ENCODE peak calls at places on chromosome 10, in five cellular contexts. R, U, D, M and X are unnamed samples.

GRCh38 chr10:78931333-78932083 is 137.3 kb upstream of the ZMIZ1 start:
- DNase-seq in M (peak; percentile 25), U (no peak), R (no peak), D (no peak), X (peak; percentile 59)

GRCh38 chr10:20215547-20216152 is 399.4 kb downstream of the PLXDC2 start:
- DNase-seq in M (no peak), R (no peak), D (no peak), U (no peak), X (no peak)

GRCh38 chr10:97270523-97271154 is 21.8 kb downstream of the ARHGAP19 start:
- DNase-seq in D (no peak), U (no peak), R (no peak), M (no peak), X (no peak)

GRCh38 chr10:72146559-72147323 is 58.4 kb upstream of the SPOCK2 start:
- DNase-seq in D (no peak), M (no peak), U (no peak), R (no peak), X (no peak)

GRCh38 chr10:32963102-32963501 is 5.1 kb upstream of the ITGB1 start:
- DNase-seq in U (no peak), R (no peak), M (no peak), D (no peak), X (no peak)

GRCh38 chr10:116011929-116012328 is 261.1 kb downstream of the GFRA1 start:
- DNase-seq in U (no peak), M (no peak), R (no peak), D (no peak), X (no peak)

GRCh38 chr10:129361676-129362376 is 105.2 kb upstream of the MGMT start:
- DNase-seq in M (no peak), U (no peak), R (no peak), D (no peak), X (no peak)

GRCh38 chr10:80204801-80205477 is 398 bp downstream of the ANXA11 start:
- DNase-seq in D (no peak), U (no peak), M (no peak), R (peak; percentile 81), X (no peak)

GRCh38 chr10:4316166-4316810 is 509.7 kb upstream of the AKR1E2 start:
- DNase-seq in D (no peak), R (no peak), M (no peak), U (no peak), X (no peak)

GRCh38 chr10:114577133-114577532 is 80.9 kb downstream of the ABLIM1 start:
- DNase-seq in U (no peak), D (no peak), R (no peak), M (no peak), X (no peak)

GRCh38 chr10:33524966-33525365 is 190.5 kb upstream of the NRP1 start:
- DNase-seq in U (no peak), M (no peak), D (no peak), R (no peak), X (no peak)

GRCh38 chr10:28087675-28088351 is 88.9 kb upstream of the ODAD2 start:
- DNase-seq in U (peak; percentile 68), R (peak; percentile 28), M (no peak), D (no peak), X (no peak)

GRCh38 chr10:49606981-49607535 is 3.1 kb upstream of the SLC18A3 start:
- DNase-seq in R (peak; percentile 95), U (peak; percentile 55), D (no peak), M (no peak), X (no peak)

GRCh38 chr10:110138197-110138812 is 69.1 kb upstream of the MXI1 start:
- DNase-seq in M (peak; percentile 27), D (peak; percentile 14), U (no peak), R (peak; percentile 75), X (peak; percentile 71)

GRCh38 chr10:34156781-34157425 is 658.2 kb downstream of the PARD3 start:
- DNase-seq in M (no peak), D (no peak), U (no peak), R (no peak), X (no peak)

GRCh38 chr10:96370575-96371157 is 11.9 kb upstream of the OPALIN start:
- DNase-seq in R (peak; percentile 84), U (no peak), M (no peak), D (peak; percentile 16), X (peak; percentile 59)

GRCh38 chr10:94324609-94325233 is 38.0 kb downstream of the NOC3L start:
- DNase-seq in U (no peak), R (no peak), M (no peak), D (no peak), X (no peak)

GRCh38 chr10:98357208-98357836 is 57.7 kb downstream of the PYROXD2 start:
- DNase-seq in R (no peak), D (peak; percentile 47), U (no peak), M (no peak), X (peak; percentile 34)

GRCh38 chr10:73357821-73358220 is 843 bp downstream of the CFAP70 start:
- DNase-seq in D (no peak), R (no peak), M (no peak), U (no peak), X (no peak)

GRCh38 chr10:8898745-8899330 is 844.4 kb downstream of the GATA3 start:
- DNase-seq in M (no peak), U (no peak), R (no peak), D (no peak), X (no peak)

GRCh38 chr10:130169136-130169888 is 33.1 kb downstream of the GLRX3 start:
- DNase-seq in M (peak; percentile 61), R (no peak), D (peak; percentile 32), U (no peak), X (peak; percentile 60)

GRCh38 chr10:68550747-68551411 is 9.3 kb upstream of the TET1 start:
- DNase-seq in D (peak; percentile 46), U (no peak), R (peak; percentile 86), M (peak; percentile 50), X (peak; percentile 84)

GRCh38 chr10:79438021-79438698 is 7.3 kb downstream of the ZCCHC24 start:
- DNase-seq in D (no peak), U (no peak), R (no peak), M (no peak), X (no peak)

GRCh38 chr10:44865289-44865671 is 45.9 kb upstream of the TMEM72 start:
- DNase-seq in U (no peak), D (no peak), M (no peak), R (no peak), X (no peak)

GRCh38 chr10:100303724-100304319 is 17.3 kb upstream of the BLOC1S2 start:
- DNase-seq in U (no peak), R (no peak), D (peak; percentile 3), M (peak; percentile 41), X (peak; percentile 43)

GRCh38 chr10:114874827-114875541 is 53.4 kb downstream of the FHIP2A start:
- DNase-seq in M (no peak), D (no peak), R (peak; percentile 68), U (no peak), X (no peak)